ENCODE peak calls at places on chromosomes 13 and 19, in seven cellular contexts. F, Q, Z, L, C, R and X are unnamed samples.

GRCh38 chr19:10207026-10207425 is 12.3 kb upstream of the DNMT1 start:
- DNase-seq in F (no peak), Q (no peak), L (no peak), R (no peak), Z (no peak), C (peak; percentile 13), X (no peak)

GRCh38 chr19:45901432-45901903 is 945 bp downstream of the MYPOP start:
- DNase-seq in Q (no peak), F (peak; percentile 32), C (peak; percentile 50), Z (no peak), L (peak; percentile 42), R (no peak), X (no peak)

GRCh38 chr19:52896431-52897148 is 845 bp downstream of the ZNF320 start:
- DNase-seq in L (peak; percentile 1), C (peak; percentile 26), Q (no peak), Z (no peak), F (peak; percentile 30), R (peak; percentile 5), X (no peak)

GRCh38 chr19:12880551-12881171 is 588 bp downstream of the DNASE2 start:
- DNase-seq in C (peak; percentile 27), R (peak; percentile 6), L (peak; percentile 6), Z (no peak), F (peak; percentile 41), Q (no peak), X (peak; percentile 53)

GRCh38 chr13:30864352-30865130 is 41.5 kb upstream of the MEDAG start:
- DNase-seq in F (no peak), Z (no peak), Q (no peak), R (peak; percentile 99), L (peak; percentile 98), C (peak; percentile 98), X (no peak)

GRCh38 chr19:48798937-48799336 is 11.9 kb downstream of the BCAT2 start:
- DNase-seq in C (peak; percentile 44), L (peak; percentile 14), Q (no peak), F (no peak), Z (no peak), R (no peak), X (no peak)

GRCh38 chr13:44007451-44007850 is 127.7 kb downstream of the LACC1 start:
- DNase-seq in Q (no peak), R (no peak), L (no peak), F (no peak), C (no peak), Z (no peak), X (no peak)

GRCh38 chr13:40494513-40494912 is 171.9 kb downstream of the FOXO1 start:
- DNase-seq in R (peak; percentile 20), C (peak; percentile 37), L (no peak), F (no peak), Z (no peak), Q (no peak), X (no peak)

GRCh38 chr19:22601906-22602630 is 32.1 kb upstream of the ZNF492 start:
- DNase-seq in Q (no peak), R (no peak), L (no peak), Z (no peak), F (no peak), C (no peak), X (no peak)

GRCh38 chr13:94553766-94554165 is 42.2 kb downstream of the TGDS start:
- DNase-seq in F (no peak), C (no peak), L (no peak), Z (no peak), Q (no peak), R (no peak), X (no peak)

GRCh38 chr19:2230029-2230531 is 6.0 kb downstream of the PLEKHJ1 start:
- DNase-seq in Z (no peak), Q (no peak), F (no peak), R (no peak), C (no peak), L (no peak), X (no peak)

GRCh38 chr19:2227415-2228156 is 8.5 kb downstream of the PLEKHJ1 start:
- DNase-seq in L (no peak), Z (no peak), F (no peak), C (no peak), R (no peak), Q (no peak), X (no peak)

GRCh38 chr19:33620611-33621010 is 1.1 kb upstream of the CHST8 start:
- DNase-seq in Z (no peak), C (no peak), F (no peak), L (no peak), Q (no peak), R (no peak), X (no peak)

GRCh38 chr19:31214086-31214485 is 135.2 kb downstream of the TSHZ3 start:
- DNase-seq in L (peak; percentile 100), C (peak; percentile 100), Z (peak; percentile 73), F (peak; percentile 9), R (peak; percentile 100), Q (peak; percentile 77), X (peak; percentile 94)

GRCh38 chr19:38337360-38337653 is 1.7 kb downstream of the CATSPERG start:
- DNase-seq in F (no peak), Z (no peak), Q (no peak), C (no peak), L (no peak), R (no peak), X (no peak)

GRCh38 chr13:103067751-103068563 is 1.7 kb upstream of the SLC10A2 start:
- DNase-seq in L (no peak), C (no peak), R (no peak), F (no peak), Q (no peak), Z (no peak), X (no peak)

DNA sequence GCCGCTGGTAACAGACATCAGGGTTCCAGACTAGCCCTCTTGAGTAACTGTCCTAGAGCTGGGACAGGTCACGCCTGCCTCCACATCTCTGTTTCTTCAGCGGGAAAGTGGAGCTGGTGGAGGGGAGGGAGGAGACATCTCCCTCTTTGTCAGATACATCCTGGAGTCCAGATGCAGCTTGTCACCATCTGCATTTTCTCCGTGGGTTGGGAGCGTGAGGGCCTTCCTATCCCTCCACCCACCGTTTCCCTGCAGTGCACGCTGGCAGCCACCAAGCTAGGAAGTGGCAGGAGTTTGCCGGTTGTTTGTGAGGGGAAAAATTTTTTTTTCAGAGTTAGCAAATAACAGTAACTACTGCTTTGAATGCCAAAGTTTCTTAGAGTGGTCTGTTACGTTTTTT is 20.0 kb upstream of the SMIM17 start:
- DNase-seq in L (no peak), Z (no peak), F (no peak), Q (no peak), R (no peak), C (no peak), X (no peak)
- H3K9me3 ChIP-seq in L (peaks cover 73% of the 10 kb centered on the region), Z (peaks cover 100% of the 10 kb centered on the region), F (no peaks in the 10 kb centered on the region), Q (peaks cover 87% of the 10 kb centered on the region), R (peaks cover 22% of the 10 kb centered on the region), C (no peaks in the 10 kb centered on the region), X (peaks cover 27% of the 10 kb centered on the region)

GRCh38 chr19:56223481-56223880 is 21.4 kb downstream of the ZSCAN5C start:
- DNase-seq in R (no peak), F (no peak), Q (no peak), L (no peak), C (no peak), Z (no peak), X (no peak)

GRCh38 chr19:56222901-56223300 is 20.8 kb downstream of the ZSCAN5C start:
- DNase-seq in Q (no peak), L (no peak), C (no peak), F (no peak), R (no peak), Z (no peak), X (no peak)

GRCh38 chr19:56217039-56217949 is 15.2 kb downstream of the ZSCAN5C start:
- DNase-seq in C (peak; percentile 39), Z (no peak), L (peak; percentile 4), F (no peak), R (peak; percentile 29), Q (no peak), X (no peak)

DNA sequence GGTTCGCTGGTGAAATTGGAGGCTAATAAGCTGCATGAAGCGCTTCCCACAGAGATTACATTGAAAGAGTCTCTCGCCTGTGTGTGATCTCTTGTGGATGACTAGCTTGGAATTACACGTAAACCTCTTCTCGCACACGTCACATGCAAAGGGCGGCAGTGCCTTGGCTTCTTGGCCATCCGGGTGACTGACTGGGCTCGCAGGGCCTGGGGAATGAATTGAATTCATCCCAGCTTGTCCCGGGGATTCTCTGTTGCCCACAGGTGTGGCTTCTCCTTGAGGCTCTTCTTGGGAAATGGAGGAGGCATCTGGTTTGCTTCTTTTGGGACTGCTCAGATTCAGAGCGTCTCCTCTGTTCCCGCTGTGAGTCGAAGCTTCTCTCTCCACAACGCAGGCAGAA is 19.8 kb downstream of the ZSCAN5C start:
- DNase-seq in Q (no peak), R (no peak), C (no peak), F (no peak), Z (no peak), L (no peak), X (no peak)
- TF ChIP-seq CTCF in Q (no peak), R (no peak), C (no peak), F (no peak), Z (no peak), L (no peak), X (no peak)

GRCh38 chr19:56661248-56661647 is 10.3 kb downstream of the ZNF835 start:
- DNase-seq in F (no peak), L (no peak), C (no peak), Z (no peak), Q (no peak), R (no peak), X (no peak)
- H3K9me3 ChIP-seq in F (no peaks in the 10 kb centered on the region), L (peaks cover 51% of the 10 kb centered on the region), C (no peaks in the 10 kb centered on the region), Z (peaks cover 13% of the 10 kb centered on the region), Q (peaks cover 38% of the 10 kb centered on the region), R (peaks cover 4% of the 10 kb centered on the region), X (peaks cover 11% of the 10 kb centered on the region)

GRCh38 chr19:35609881-35610353 is 2.6 kb upstream of the HAUS5 start:
- DNase-seq in C (no peak), R (no peak), F (no peak), Z (no peak), L (no peak), Q (peak; percentile 23), X (no peak)

GRCh38 chr19:35615036-35615435 is 2.5 kb downstream of the HAUS5 start:
- DNase-seq in Q (no peak), Z (no peak), L (no peak), R (no peak), C (no peak), F (no peak), X (no peak)

GRCh38 chr19:35613574-35613973 is 1.0 kb downstream of the HAUS5 start:
- DNase-seq in Z (no peak), C (no peak), L (no peak), R (no peak), Q (no peak), F (no peak), X (no peak)

GRCh38 chr19:35612224-35612558 is 344 bp upstream of the HAUS5 start:
- DNase-seq in F (no peak), R (no peak), Z (no peak), C (no peak), Q (no peak), L (no peak), X (no peak)

DNA sequence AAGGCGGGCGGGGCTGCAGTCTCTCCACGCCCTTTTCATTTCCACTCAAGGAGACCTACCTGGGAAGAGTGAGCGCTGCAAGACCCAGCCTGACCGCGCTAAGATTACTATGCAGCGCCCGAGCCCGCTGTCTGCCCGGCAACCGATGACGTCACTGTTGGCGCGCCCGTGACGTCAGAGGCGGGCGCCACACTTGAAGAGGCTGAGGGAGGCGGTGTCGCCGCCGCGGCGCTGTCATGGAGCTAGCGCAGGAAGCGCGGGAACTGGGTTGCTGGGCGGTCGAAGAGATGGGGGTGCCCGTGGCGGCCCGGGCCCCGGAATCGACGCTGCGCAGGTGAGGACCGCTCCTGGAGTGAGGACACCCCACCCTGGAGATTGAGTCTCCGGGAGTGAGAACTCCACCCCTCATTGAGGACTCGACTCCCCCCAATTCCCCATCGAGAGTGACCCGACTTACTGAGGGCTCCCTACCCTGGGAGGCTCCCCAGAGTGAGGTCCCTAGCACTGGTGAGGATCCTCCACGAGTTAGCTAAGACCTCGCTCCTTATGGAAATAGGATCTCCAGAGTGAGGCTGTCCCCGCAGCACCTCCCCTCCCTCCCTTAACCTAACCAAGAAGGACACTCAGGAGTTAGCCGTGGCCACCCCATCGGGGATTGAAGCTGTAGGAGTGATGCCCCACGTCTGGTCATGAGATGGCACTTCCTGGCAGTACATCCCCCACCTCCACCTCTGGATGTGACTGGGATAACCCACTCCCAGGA is at the start of gene HAUS5:
- DNase-seq in R (peak; percentile 71), L (peak; percentile 87), Z (peak; percentile 82), Q (peak; percentile 92), C (peak; percentile 86), F (peak; percentile 90), X (peak; percentile 96)
- TF ChIP-seq CTCF in R (no peak), L (peak; percentile 23), Z (no peak), Q (no peak), C (no peak), F (no peak), X (no peak)